ENCODE peak calls at places on chromosomes 6 and 20, in eight cellular contexts. S is hepatic stellate cell; U is activated CD4-positive, alpha-beta T cell treated with anti-CD3 and anti-CD28 coated beads for 4 hours; W is iris pigment epithelial cell; K is stimulated activated CD8-positive, alpha-beta memory T cell treated with anti-CD3 and anti-CD28 coated beads, Interleukin-4, amount 100 ng/mL, for 24 hours; P is AG09319; M is glutamatergic neuron; I is activated CD8-positive, alpha-beta T cell treated with anti-CD3 and anti-CD28 coated beads for 36 hours. Q is an unnamed sample.

GRCh38 chr20:34954905-34955231 is 738 bp downstream of the GSS start:
- DNase-seq in P (no peak), W (peak), I (no peak), U (no peak), S (peak), K (no peak), M (no peak), Q (no peak)

GRCh38 chr20:20780127-20780822 is 67.8 kb upstream of the RALGAPA2 start:
- DNase-seq in P (no peak), M (no peak), I (no peak), S (no peak), K (no peak), W (peak), U (no peak), Q (peak)

GRCh38 chr6:109609737-109610136 is 81.3 kb downstream of the AK9 start:
- DNase-seq in U (no peak), I (no peak), K (no peak), S (no peak), W (no peak), M (no peak), P (no peak), Q (no peak)

GRCh38 chr6:28488916-28489365 is 26.7 kb downstream of the GPX6 start:
- DNase-seq in P (peak), U (peak), K (peak), W (peak), M (no peak), I (peak), S (no peak), Q (peak)

GRCh38 chr6:77456531-77457248 is 6.6 kb downstream of the HTR1B start:
- DNase-seq in M (peak), I (no peak), S (peak), W (peak), K (no peak), P (peak), U (no peak), Q (peak)

GRCh38 chr20:57351042-57351783 is at the start of gene RAE1:
- DNase-seq in I (peak), S (peak), U (peak), M (peak), K (peak), P (peak), W (peak), Q (peak)

GRCh38 chr6:43846556-43846955 is 76.5 kb downstream of the VEGFA start:
- DNase-seq in P (no peak), S (no peak), I (no peak), K (no peak), U (no peak), M (no peak), W (peak), Q (peak)

GRCh38 chr6:149965191-149966020 is 1.7 kb downstream of the ULBP1 start:
- DNase-seq in P (no peak), W (no peak), U (peak), M (peak), S (peak), I (peak), K (no peak), Q (no peak)

GRCh38 chr6:136750821-136751220 is 41.5 kb downstream of the MAP3K5 start:
- DNase-seq in U (no peak), S (no peak), P (no peak), W (no peak), M (no peak), K (no peak), I (no peak), Q (peak)

GRCh38 chr6:157246048-157246630 is 77.2 kb downstream of the TMEM242 start:
- DNase-seq in S (no peak), I (no peak), K (no peak), U (no peak), W (peak), P (peak), M (no peak), Q (peak)

GRCh38 chr20:25324412-25324811 is 66.2 kb downstream of the ABHD12 start:
- DNase-seq in U (no peak), K (no peak), I (no peak), S (no peak), W (no peak), P (no peak), M (no peak), Q (no peak)

GRCh38 chr20:7911586-7912330 is 28.5 kb downstream of the HAO1 start:
- DNase-seq in U (no peak), S (no peak), I (no peak), W (no peak), M (no peak), P (no peak), K (no peak), Q (no peak)

GRCh38 chr6:106546322-106547052 is 82.8 kb downstream of the RTN4IP1 start:
- DNase-seq in W (peak), K (no peak), U (no peak), M (no peak), I (no peak), S (peak), P (no peak), Q (peak)